ENCODE peak calls at places on chromosome 1, in ten cellular contexts. One of them, this sample, is unnamed.

GRCh38 chr1:38077523-38078147 is 31.0 kb upstream of the POU3F1 start:
- DNase-seq in neuronal stem cell: no peak
- DNase-seq in PC-3: peak
- DNase-seq in endothelial cell of umbilical vein: no peak
- DNase-seq in IMR-90: no peak
- DNase-seq in GM23248: peak
- DNase-seq in K562: no peak
- DNase-seq in mesenchymal stem cell: no peak
- DNase-seq in osteoblast: no peak
- DNase-seq in MM.1S: no peak
- DNase-seq in this sample: peak

GRCh38 chr1:12618661-12619395 is 818 bp upstream of the DHRS3 start:
- DNase-seq in neuronal stem cell: no peak
- DNase-seq in PC-3: peak
- DNase-seq in endothelial cell of umbilical vein: peak
- DNase-seq in IMR-90: peak
- DNase-seq in GM23248: peak
- DNase-seq in K562: peak
- DNase-seq in mesenchymal stem cell: peak
- DNase-seq in osteoblast: peak
- DNase-seq in MM.1S: peak
- DNase-seq in this sample: peak

GRCh38 chr1:37922767-37923550 is 23.9 kb downstream of the INPP5B start:
- DNase-seq in neuronal stem cell: no peak
- DNase-seq in PC-3: no peak
- DNase-seq in endothelial cell of umbilical vein: no peak
- DNase-seq in IMR-90: no peak
- DNase-seq in GM23248: no peak
- DNase-seq in K562: peak
- DNase-seq in mesenchymal stem cell: no peak
- DNase-seq in osteoblast: no peak
- DNase-seq in MM.1S: no peak
- DNase-seq in this sample: no peak

GRCh38 chr1:11787804-11788436 is 17.8 kb downstream of the MTHFR start:
- DNase-seq in neuronal stem cell: no peak
- DNase-seq in PC-3: no peak
- DNase-seq in endothelial cell of umbilical vein: no peak
- DNase-seq in IMR-90: no peak
- DNase-seq in GM23248: no peak
- DNase-seq in K562: no peak
- DNase-seq in mesenchymal stem cell: no peak
- DNase-seq in osteoblast: peak
- DNase-seq in MM.1S: no peak
- DNase-seq in this sample: no peak

GRCh38 chr1:240235521-240236288 is 144.0 kb downstream of the FMN2 start:
- DNase-seq in neuronal stem cell: no peak
- DNase-seq in PC-3: peak
- DNase-seq in endothelial cell of umbilical vein: no peak
- DNase-seq in IMR-90: no peak
- DNase-seq in GM23248: peak
- DNase-seq in K562: no peak
- DNase-seq in mesenchymal stem cell: peak
- DNase-seq in osteoblast: no peak
- DNase-seq in MM.1S: no peak
- DNase-seq in this sample: no peak

GRCh38 chr1:76802094-76802493 is 65.2 kb upstream of the ST6GALNAC5 start:
- DNase-seq in neuronal stem cell: no peak
- DNase-seq in PC-3: no peak
- DNase-seq in endothelial cell of umbilical vein: no peak
- DNase-seq in IMR-90: no peak
- DNase-seq in GM23248: no peak
- DNase-seq in K562: no peak
- DNase-seq in mesenchymal stem cell: no peak
- DNase-seq in osteoblast: no peak
- DNase-seq in MM.1S: no peak
- DNase-seq in this sample: no peak

GRCh38 chr1:37999434-38000232 is 5.7 kb downstream of the FHL3 start:
- DNase-seq in neuronal stem cell: no peak
- DNase-seq in PC-3: peak
- DNase-seq in endothelial cell of umbilical vein: peak
- DNase-seq in IMR-90: peak
- DNase-seq in GM23248: peak
- DNase-seq in K562: peak
- DNase-seq in mesenchymal stem cell: peak
- DNase-seq in osteoblast: peak
- DNase-seq in MM.1S: no peak
- DNase-seq in this sample: peak

GRCh38 chr1:218874313-218874712 is 299.4 kb upstream of the LYPLAL1 start:
- DNase-seq in neuronal stem cell: no peak
- DNase-seq in PC-3: peak
- DNase-seq in endothelial cell of umbilical vein: peak
- DNase-seq in IMR-90: peak
- DNase-seq in GM23248: peak
- DNase-seq in K562: no peak
- DNase-seq in mesenchymal stem cell: peak
- DNase-seq in osteoblast: peak
- DNase-seq in MM.1S: peak
- DNase-seq in this sample: peak

GRCh38 chr1:112673589-112674439 is 645 bp upstream of the MOV10 start:
- DNase-seq in neuronal stem cell: no peak
- DNase-seq in PC-3: peak
- DNase-seq in endothelial cell of umbilical vein: peak
- DNase-seq in IMR-90: peak
- DNase-seq in GM23248: peak
- DNase-seq in K562: no peak
- DNase-seq in mesenchymal stem cell: peak
- DNase-seq in osteoblast: no peak
- DNase-seq in MM.1S: peak
- DNase-seq in this sample: peak

GRCh38 chr1:27517907-27518718 is 28.1 kb upstream of the WASF2 start:
- DNase-seq in neuronal stem cell: no peak
- DNase-seq in PC-3: peak
- DNase-seq in endothelial cell of umbilical vein: no peak
- DNase-seq in IMR-90: no peak
- DNase-seq in GM23248: no peak
- DNase-seq in K562: peak
- DNase-seq in mesenchymal stem cell: no peak
- DNase-seq in osteoblast: peak
- DNase-seq in MM.1S: no peak
- DNase-seq in this sample: no peak

GRCh38 chr1:212167098-212167497 is 118.1 kb upstream of the PPP2R5A start:
- DNase-seq in neuronal stem cell: no peak
- DNase-seq in PC-3: no peak
- DNase-seq in endothelial cell of umbilical vein: peak
- DNase-seq in IMR-90: peak
- DNase-seq in GM23248: peak
- DNase-seq in K562: peak
- DNase-seq in mesenchymal stem cell: peak
- DNase-seq in osteoblast: peak
- DNase-seq in MM.1S: no peak
- DNase-seq in this sample: peak

GRCh38 chr1:192698731-192699130 is 62.8 kb downstream of the RGS13 start:
- DNase-seq in neuronal stem cell: no peak
- DNase-seq in PC-3: no peak
- DNase-seq in endothelial cell of umbilical vein: no peak
- DNase-seq in IMR-90: no peak
- DNase-seq in GM23248: no peak
- DNase-seq in K562: no peak
- DNase-seq in mesenchymal stem cell: no peak
- DNase-seq in osteoblast: no peak
- DNase-seq in MM.1S: no peak
- DNase-seq in this sample: no peak

GRCh38 chr1:192702212-192702993 is 66.5 kb downstream of the RGS13 start:
- DNase-seq in neuronal stem cell: no peak
- DNase-seq in PC-3: peak
- DNase-seq in endothelial cell of umbilical vein: peak
- DNase-seq in IMR-90: peak
- DNase-seq in GM23248: peak
- DNase-seq in K562: no peak
- DNase-seq in mesenchymal stem cell: peak
- DNase-seq in osteoblast: no peak
- DNase-seq in MM.1S: no peak
- DNase-seq in this sample: peak

GRCh38 chr1:192697771-192698170 is 61.8 kb downstream of the RGS13 start:
- DNase-seq in neuronal stem cell: no peak
- DNase-seq in PC-3: no peak
- DNase-seq in endothelial cell of umbilical vein: no peak
- DNase-seq in IMR-90: no peak
- DNase-seq in GM23248: no peak
- DNase-seq in K562: no peak
- DNase-seq in mesenchymal stem cell: no peak
- DNase-seq in osteoblast: no peak
- DNase-seq in MM.1S: no peak
- DNase-seq in this sample: no peak

GRCh38 chr1:192703283-192704206 is 67.6 kb downstream of the RGS13 start:
- DNase-seq in neuronal stem cell: no peak
- DNase-seq in PC-3: peak
- DNase-seq in endothelial cell of umbilical vein: no peak
- DNase-seq in IMR-90: no peak
- DNase-seq in GM23248: no peak
- DNase-seq in K562: no peak
- DNase-seq in mesenchymal stem cell: no peak
- DNase-seq in osteoblast: no peak
- DNase-seq in MM.1S: peak
- DNase-seq in this sample: no peak

DNA sequence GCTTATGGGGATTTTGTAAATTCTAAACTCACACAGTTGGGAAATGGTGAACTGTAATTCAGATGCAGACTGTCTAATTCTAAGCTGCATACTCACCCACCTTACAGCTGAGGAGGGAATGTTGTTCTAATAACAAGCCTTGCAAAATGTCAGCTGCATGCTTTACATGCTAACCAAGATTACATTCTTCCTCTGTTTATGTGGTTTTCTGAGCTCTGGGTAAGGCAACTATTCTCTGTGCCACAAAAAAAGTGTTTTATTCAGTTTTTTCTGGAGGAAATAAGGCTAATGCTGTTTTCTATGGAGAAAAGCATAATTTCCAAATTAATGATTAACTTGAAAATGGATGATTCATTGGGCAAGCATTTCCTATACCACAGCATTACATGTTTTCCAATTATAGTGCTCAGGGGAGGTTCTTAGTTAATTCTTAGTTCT is 64.9 kb downstream of the RGS13 start:
- DNase-seq in neuronal stem cell: no peak
- DNase-seq in PC-3: peak
- DNase-seq in endothelial cell of umbilical vein: peak
- DNase-seq in IMR-90: peak
- DNase-seq in GM23248: peak
- DNase-seq in K562: no peak
- DNase-seq in mesenchymal stem cell: peak
- DNase-seq in osteoblast: peak
- DNase-seq in MM.1S: no peak
- DNase-seq in this sample: peak
- H3K4me2 ChIP-seq in neuronal stem cell: no peak
- H3K4me2 ChIP-seq in PC-3: peak
- H3K4me2 ChIP-seq in endothelial cell of umbilical vein: peak
- H3K4me2 ChIP-seq in IMR-90: no peak
- H3K4me2 ChIP-seq in GM23248: peak
- H3K4me2 ChIP-seq in K562: no peak
- H3K4me2 ChIP-seq in mesenchymal stem cell: no peak
- H3K4me2 ChIP-seq in osteoblast: peak
- H3K4me2 ChIP-seq in MM.1S: no peak
- H3K4me2 ChIP-seq in this sample: peak

DNA sequence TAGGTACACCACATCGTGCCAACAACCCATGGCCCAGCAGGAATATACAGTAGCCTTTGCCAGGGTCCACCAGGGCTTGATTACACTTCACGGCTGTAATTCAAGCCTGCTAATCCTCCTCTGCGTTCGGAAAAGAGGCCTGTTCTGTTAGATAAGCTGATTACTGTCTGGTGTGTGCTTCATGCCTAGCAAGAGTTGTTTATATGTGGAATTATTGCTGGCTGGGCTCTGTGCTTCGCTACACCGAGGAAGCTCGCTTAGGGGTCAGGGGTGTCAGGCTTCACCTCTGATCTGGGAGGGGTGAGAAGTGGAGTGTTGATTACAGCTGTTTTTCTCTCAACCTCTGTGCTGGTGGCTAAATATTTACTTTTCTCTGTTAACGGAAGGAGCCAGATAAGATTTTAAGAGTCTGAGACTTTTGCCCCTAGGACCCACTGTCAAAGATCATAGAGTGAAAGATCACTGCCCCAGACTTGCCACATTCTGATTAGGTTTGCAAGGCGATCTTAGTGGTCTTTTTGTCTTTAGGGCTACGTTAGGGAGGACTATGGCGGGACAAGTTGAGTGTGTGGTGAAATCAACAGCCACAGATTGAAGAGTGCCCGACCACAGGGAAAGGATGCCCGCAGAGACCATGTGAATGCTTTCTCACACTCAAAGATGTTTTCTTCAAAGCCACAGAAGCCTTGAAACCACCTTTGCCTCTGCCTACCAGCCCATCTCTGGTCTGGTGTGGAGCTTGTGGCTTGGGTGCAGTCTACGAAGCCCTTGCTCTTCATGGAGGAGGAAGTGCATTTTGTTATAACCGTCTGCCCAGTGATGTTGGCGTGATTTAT is 216.1 kb downstream of the PBX1 start:
- DNase-seq in neuronal stem cell: no peak
- DNase-seq in PC-3: no peak
- DNase-seq in endothelial cell of umbilical vein: peak
- DNase-seq in IMR-90: no peak
- DNase-seq in GM23248: no peak
- DNase-seq in K562: peak
- DNase-seq in mesenchymal stem cell: peak
- DNase-seq in osteoblast: no peak
- DNase-seq in MM.1S: no peak
- DNase-seq in this sample: no peak
- H3K4me2 ChIP-seq in neuronal stem cell: no peak
- H3K4me2 ChIP-seq in PC-3: no peak
- H3K4me2 ChIP-seq in endothelial cell of umbilical vein: no peak
- H3K4me2 ChIP-seq in IMR-90: peak
- H3K4me2 ChIP-seq in GM23248: no peak
- H3K4me2 ChIP-seq in K562: peak
- H3K4me2 ChIP-seq in mesenchymal stem cell: no peak
- H3K4me2 ChIP-seq in osteoblast: no peak
- H3K4me2 ChIP-seq in MM.1S: no peak
- H3K4me2 ChIP-seq in this sample: no peak

GRCh38 chr1:66012076-66012769 is 219.5 kb downstream of the PDE4B start:
- DNase-seq in neuronal stem cell: no peak
- DNase-seq in PC-3: no peak
- DNase-seq in endothelial cell of umbilical vein: no peak
- DNase-seq in IMR-90: peak
- DNase-seq in GM23248: peak
- DNase-seq in K562: no peak
- DNase-seq in mesenchymal stem cell: no peak
- DNase-seq in osteoblast: no peak
- DNase-seq in MM.1S: peak
- DNase-seq in this sample: no peak

GRCh38 chr1:66013371-66013770 is 220.7 kb downstream of the PDE4B start:
- DNase-seq in neuronal stem cell: no peak
- DNase-seq in PC-3: no peak
- DNase-seq in endothelial cell of umbilical vein: no peak
- DNase-seq in IMR-90: no peak
- DNase-seq in GM23248: no peak
- DNase-seq in K562: no peak
- DNase-seq in mesenchymal stem cell: no peak
- DNase-seq in osteoblast: no peak
- DNase-seq in MM.1S: no peak
- DNase-seq in this sample: no peak
- H3K4me2 ChIP-seq in neuronal stem cell: no peak
- H3K4me2 ChIP-seq in PC-3: no peak
- H3K4me2 ChIP-seq in endothelial cell of umbilical vein: no peak
- H3K4me2 ChIP-seq in IMR-90: no peak
- H3K4me2 ChIP-seq in GM23248: no peak
- H3K4me2 ChIP-seq in K562: no peak
- H3K4me2 ChIP-seq in mesenchymal stem cell: no peak
- H3K4me2 ChIP-seq in osteoblast: no peak
- H3K4me2 ChIP-seq in MM.1S: no peak
- H3K4me2 ChIP-seq in this sample: no peak

GRCh38 chr1:25787477-25788043 is 12.4 kb upstream of the SELENON start:
- DNase-seq in neuronal stem cell: no peak
- DNase-seq in PC-3: no peak
- DNase-seq in endothelial cell of umbilical vein: no peak
- DNase-seq in IMR-90: peak
- DNase-seq in GM23248: peak
- DNase-seq in K562: no peak
- DNase-seq in mesenchymal stem cell: no peak
- DNase-seq in osteoblast: peak
- DNase-seq in MM.1S: no peak
- DNase-seq in this sample: no peak
- H3K4me2 ChIP-seq in neuronal stem cell: no peak
- H3K4me2 ChIP-seq in PC-3: no peak
- H3K4me2 ChIP-seq in endothelial cell of umbilical vein: no peak
- H3K4me2 ChIP-seq in IMR-90: no peak
- H3K4me2 ChIP-seq in GM23248: peak
- H3K4me2 ChIP-seq in K562: no peak
- H3K4me2 ChIP-seq in mesenchymal stem cell: no peak
- H3K4me2 ChIP-seq in osteoblast: peak
- H3K4me2 ChIP-seq in MM.1S: no peak
- H3K4me2 ChIP-seq in this sample: peak